ENCODE peak calls at places on chromosomes 2 and 18, in seven cellular contexts. O, W, C, M, F, Y and U are unnamed samples.

GRCh38 chr2:47422560-47422959 is 19.6 kb downstream of the MSH2 start:
- DNase-seq in O (no peak), W (no peak), C (no peak), M (no peak), F (no peak), Y (peak; percentile 58), U (no peak)

GRCh38 chr2:236969767-236970655 is 115.7 kb upstream of the COPS8 start:
- DNase-seq in O (no peak), W (no peak), C (peak; percentile 77), M (no peak), F (no peak), Y (peak; percentile 18), U (no peak)

GRCh38 chr2:109736177-109736827 is 57.8 kb upstream of the RGPD5 start:
- DNase-seq in O (no peak), W (peak; percentile 69), C (peak; percentile 74), M (peak; percentile 49), F (peak; percentile 71), Y (peak; percentile 80), U (peak; percentile 32)

GRCh38 chr2:159150208-159150607 is 136.3 kb downstream of the WDSUB1 start:
- DNase-seq in O (no peak), W (no peak), C (no peak), M (no peak), F (peak; percentile 51), Y (no peak), U (no peak)

GRCh38 chr2:178190938-178191910 is 3.1 kb upstream of the OSBPL6 start:
- DNase-seq in O (no peak), W (no peak), C (no peak), M (no peak), F (no peak), Y (peak; percentile 19), U (no peak)

GRCh38 chr2:238252766-238253630 is 13.2 kb upstream of the HES6 start:
- DNase-seq in O (no peak), W (no peak), C (no peak), M (no peak), F (no peak), Y (no peak), U (no peak)

GRCh38 chr2:198309673-198310280 is 505.4 kb downstream of the PLCL1 start:
- DNase-seq in O (no peak), W (peak; percentile 50), C (peak; percentile 78), M (peak; percentile 52), F (peak; percentile 59), Y (peak; percentile 64), U (peak; percentile 40)

GRCh38 chr2:11342561-11343343 is 1.7 kb downstream of the ROCK2 start:
- DNase-seq in O (peak; percentile 75), W (peak; percentile 16), C (peak; percentile 54), M (no peak), F (peak; percentile 31), Y (peak; percentile 91), U (no peak)

GRCh38 chr2:162475661-162476060 is 131.7 kb downstream of the GCA start:
- DNase-seq in O (no peak), W (peak; percentile 87), C (no peak), M (no peak), F (no peak), Y (no peak), U (no peak)

GRCh38 chr2:215651412-215651811 is 215.5 kb upstream of the FN1 start:
- DNase-seq in O (no peak), W (no peak), C (no peak), M (no peak), F (no peak), Y (no peak), U (no peak)

GRCh38 chr2:70181363-70181956 is 9.4 kb downstream of the C2orf42 start:
- DNase-seq in O (no peak), W (no peak), C (peak; percentile 84), M (no peak), F (no peak), Y (no peak), U (no peak)

GRCh38 chr2:74831693-74832530 is 2.0 kb upstream of the HK2 start:
- DNase-seq in O (no peak), W (no peak), C (peak; percentile 46), M (no peak), F (no peak), Y (peak; percentile 80), U (no peak)

GRCh38 chr2:102267774-102268173 is 43.6 kb upstream of the IL1RL1 start:
- DNase-seq in O (no peak), W (no peak), C (no peak), M (no peak), F (no peak), Y (no peak), U (no peak)

GRCh38 chr2:102262218-102263129 is 48.9 kb upstream of the IL1RL1 start:
- DNase-seq in O (no peak), W (no peak), C (no peak), M (no peak), F (no peak), Y (no peak), U (no peak)

GRCh38 chr2:102264952-102265351 is 46.4 kb upstream of the IL1RL1 start:
- DNase-seq in O (no peak), W (no peak), C (no peak), M (no peak), F (no peak), Y (no peak), U (no peak)

GRCh38 chr2:102268529-102269524 is 42.5 kb upstream of the IL1RL1 start:
- DNase-seq in O (no peak), W (no peak), C (no peak), M (no peak), F (no peak), Y (peak; percentile 74), U (no peak)

GRCh38 chr2:102266204-102266603 is 45.2 kb upstream of the IL1RL1 start:
- DNase-seq in O (no peak), W (no peak), C (no peak), M (no peak), F (no peak), Y (no peak), U (no peak)
- H3K27ac ChIP-seq in O (no peak overlapping the region), W (no peak overlapping the region), C (no peak overlapping the region), M (no peak overlapping the region), F (peak overlapping the region; percentile 70), Y (no peak overlapping the region), U (no peak overlapping the region)

DNA sequence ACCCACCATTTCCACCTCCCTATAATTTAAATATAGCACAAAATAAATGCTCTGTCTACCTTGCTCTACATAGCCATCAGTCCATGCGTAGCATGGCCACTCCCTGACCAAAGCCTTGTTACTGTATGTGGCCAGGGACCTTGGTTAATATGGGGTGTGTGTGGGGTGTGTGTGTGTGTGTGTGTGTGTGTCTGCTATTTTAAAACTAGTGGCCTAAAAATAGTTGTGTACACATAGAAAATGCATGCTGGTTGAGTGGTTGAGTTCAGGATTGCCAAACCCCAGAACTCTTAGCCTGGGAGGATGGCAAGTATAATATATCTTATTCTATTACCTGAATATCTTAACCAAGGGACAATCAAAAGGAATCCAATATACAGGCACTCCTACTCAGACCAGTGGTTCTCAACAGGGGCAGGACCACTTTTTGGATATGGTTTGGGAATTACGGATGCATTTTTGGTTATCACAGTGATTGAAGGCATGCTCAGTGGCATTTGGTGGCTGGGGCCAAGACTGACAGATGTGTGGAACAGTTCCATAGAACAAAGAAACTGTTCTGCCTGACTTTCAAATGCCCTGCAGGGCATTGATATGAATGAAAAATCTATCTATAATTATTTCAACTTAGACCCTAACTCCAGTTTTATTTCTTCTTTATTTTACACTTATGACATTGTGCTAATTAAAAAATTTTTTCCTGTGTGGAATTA is 72.3 kb upstream of the PSME4 start:
- DNase-seq in O (no peak), W (no peak), C (no peak), M (no peak), F (no peak), Y (no peak), U (no peak)
- H3K27ac ChIP-seq in O (peak overlapping the region; percentile 61), W (peak overlapping the region; percentile 10), C (no peak overlapping the region), M (no peak overlapping the region), F (no peak overlapping the region), Y (no peak overlapping the region), U (no peak overlapping the region)

GRCh38 chr2:66962625-66963207 is 434.4 kb upstream of the ETAA1 start:
- DNase-seq in O (no peak), W (no peak), C (no peak), M (no peak), F (no peak), Y (no peak), U (no peak)
- H3K27ac ChIP-seq in O (no peak overlapping the region), W (no peak overlapping the region), C (no peak overlapping the region), M (no peak overlapping the region), F (peak overlapping the region; percentile 23), Y (no peak overlapping the region), U (no peak overlapping the region)

GRCh38 chr2:176088937-176089842 is 3.3 kb upstream of the HOXD13 start:
- DNase-seq in O (no peak), W (no peak), C (no peak), M (no peak), F (no peak), Y (no peak), U (no peak)
- H3K27ac ChIP-seq in O (no peak overlapping the region), W (no peak overlapping the region), C (no peak overlapping the region), M (no peak overlapping the region), F (no peak overlapping the region), Y (no peak overlapping the region), U (no peak overlapping the region)

GRCh38 chr2:36190097-36190496 is 165.5 kb upstream of the CRIM1 start:
- DNase-seq in O (no peak), W (no peak), C (no peak), M (no peak), F (no peak), Y (no peak), U (no peak)
- H3K27ac ChIP-seq in O (no peak overlapping the region), W (no peak overlapping the region), C (no peak overlapping the region), M (no peak overlapping the region), F (no peak overlapping the region), Y (no peak overlapping the region), U (no peak overlapping the region)

GRCh38 chr18:37565985-37566478 is 434 bp upstream of the CELF4 start:
- DNase-seq in O (no peak), W (peak; percentile 65), C (no peak), M (no peak), F (peak; percentile 56), Y (peak; percentile 68), U (no peak)

GRCh38 chr18:37561986-37562385 is 3.6 kb downstream of the CELF4 start:
- DNase-seq in O (no peak), W (no peak), C (no peak), M (no peak), F (no peak), Y (no peak), U (no peak)

GRCh38 chr18:37565138-37565984 is at the start of gene CELF4:
- DNase-seq in O (no peak), W (peak; percentile 15), C (no peak), M (no peak), F (no peak), Y (peak; percentile 41), U (no peak)

GRCh38 chr18:37564796-37565137 is 831 bp downstream of the CELF4 start:
- DNase-seq in O (no peak), W (peak; percentile 71), C (no peak), M (no peak), F (peak; percentile 66), Y (peak; percentile 66), U (no peak)

GRCh38 chr18:37563810-37564511 is 1.6 kb downstream of the CELF4 start:
- DNase-seq in O (no peak), W (no peak), C (no peak), M (no peak), F (no peak), Y (no peak), U (no peak)
- H3K27ac ChIP-seq in O (no peak overlapping the region), W (no peak overlapping the region), C (no peak overlapping the region), M (no peak overlapping the region), F (no peak overlapping the region), Y (no peak overlapping the region), U (no peak overlapping the region)

GRCh38 chr2:218882463-218882821 is 1.8 kb downstream of the WNT10A start:
- DNase-seq in O (no peak), W (no peak), C (no peak), M (no peak), F (no peak), Y (no peak), U (no peak)
- H3K27ac ChIP-seq in O (no peak overlapping the region), W (no peak overlapping the region), C (peak overlapping the region; percentile 55), M (peak overlapping the region; percentile 98), F (no peak overlapping the region), Y (no peak overlapping the region), U (peak overlapping the region; percentile 31)